ENCODE peak calls at places on chromosome 1, in four cellular contexts. I is occipital lobe, K is GM19239, Q is stromal cell of bone marrow. S is an unnamed sample.

GRCh38 chr1:178282949-178283367 is 189.1 kb downstream of the RASAL2 start:
- DNase-seq in K (no peak), I (no peak), Q (peak; percentile 47), S (no peak)

GRCh38 chr1:162009501-162010174 is 14.0 kb downstream of the OLFML2B start:
- DNase-seq in Q (no peak), I (no peak), K (no peak), S (no peak)

GRCh38 chr1:117120774-117121588 is 568 bp downstream of the TRIM45 start:
- DNase-seq in K (no peak), I (no peak), Q (no peak), S (no peak)

GRCh38 chr1:73626326-73626725 is 571.6 kb downstream of the LRRIQ3 start:
- DNase-seq in K (no peak), Q (no peak), I (no peak), S (no peak)

GRCh38 chr1:213761845-213762407 is 225.8 kb upstream of the PROX1 start:
- DNase-seq in K (no peak), Q (no peak), I (no peak), S (no peak)

GRCh38 chr1:220498188-220498587 is 29.7 kb upstream of the MARK1 start:
- DNase-seq in K (no peak), I (no peak), Q (peak; percentile 21), S (no peak)

GRCh38 chr1:44072204-44072603 is 40.9 kb upstream of the SLC6A9 start:
- DNase-seq in Q (peak; percentile 87), I (no peak), K (no peak), S (no peak)

GRCh38 chr1:16163882-16164820 is 8.3 kb upstream of the EPHA2 start:
- DNase-seq in Q (peak; percentile 94), I (no peak), K (no peak), S (no peak)

GRCh38 chr1:6625579-6626149 is 996 bp downstream of the THAP3 start:
- DNase-seq in Q (no peak), I (no peak), K (no peak), S (peak; percentile 54)

GRCh38 chr1:116270316-116271057 is 102.6 kb upstream of the ATP1A1 start:
- DNase-seq in Q (no peak), K (no peak), I (no peak), S (no peak)

GRCh38 chr1:161307230-161307768 is 2.5 kb downstream of the MPZ start:
- DNase-seq in I (no peak), K (no peak), Q (peak; percentile 37), S (no peak)

GRCh38 chr1:234372011-234372757 is 1.1 kb upstream of the COA6 start:
- DNase-seq in Q (no peak), I (no peak), K (no peak), S (no peak)

GRCh38 chr1:117681093-117681950 is 75.5 kb downstream of the TENT5C start:
- DNase-seq in K (no peak), Q (no peak), I (no peak), S (no peak)

GRCh38 chr1:26739251-26739914 is 43.6 kb downstream of the ARID1A start:
- DNase-seq in K (no peak), Q (no peak), I (no peak), S (no peak)

GRCh38 chr1:5526822-5527551 is 465.2 kb downstream of the NPHP4 start:
- DNase-seq in I (no peak), Q (no peak), K (no peak), S (no peak)

GRCh38 chr1:50305808-50306207 is 117.4 kb downstream of the DMRTA2 start:
- DNase-seq in I (no peak), K (no peak), Q (no peak), S (no peak)

GRCh38 chr1:94755675-94756074 is 64.5 kb upstream of the SLC44A3 start:
- DNase-seq in I (no peak), K (no peak), Q (peak; percentile 83), S (peak; percentile 42)

GRCh38 chr1:62306065-62306464 is 13.2 kb downstream of the KANK4 start:
- DNase-seq in I (no peak), K (no peak), Q (no peak), S (no peak)

GRCh38 chr1:89739844-89740216 is 81.0 kb upstream of the LRRC8D start:
- DNase-seq in I (no peak), Q (no peak), K (no peak), S (no peak)

GRCh38 chr1:200625381-200625824 is 4.9 kb upstream of the KIF14 start:
- DNase-seq in Q (peak; percentile 37), I (no peak), K (no peak), S (no peak)

GRCh38 chr1:208668991-208669390 is 424.8 kb upstream of the PLXNA2 start:
- DNase-seq in Q (no peak), I (no peak), K (no peak), S (no peak)

GRCh38 chr1:203624341-203624712 is 2.3 kb upstream of the ATP2B4 start:
- DNase-seq in I (no peak), K (no peak), Q (no peak), S (no peak)

GRCh38 chr1:27650527-27651175 is 15.7 kb upstream of the FGR start:
- DNase-seq in Q (no peak), I (no peak), K (no peak), S (no peak)

GRCh38 chr1:11719313-11720032 is 16.5 kb upstream of the AGTRAP start:
- DNase-seq in Q (no peak), K (peak; percentile 80), I (peak; percentile 63), S (peak; percentile 93)

GRCh38 chr1:244154882-244155531 is 103.9 kb downstream of the ZBTB18 start:
- DNase-seq in Q (no peak), I (peak; percentile 58), K (no peak), S (no peak)

GRCh38 chr1:160330119-160330518 is 12.9 kb downstream of the COPA start:
- DNase-seq in I (no peak), K (no peak), Q (no peak), S (no peak)

GRCh38 chr1:2606004-2606805 is 19.6 kb downstream of the PRXL2B start:
- DNase-seq in Q (no peak), I (no peak), K (no peak), S (peak; percentile 9)

GRCh38 chr1:185213086-185213485 is 56.1 kb downstream of the SWT1 start:
- DNase-seq in K (no peak), I (no peak), Q (no peak), S (no peak)

GRCh38 chr1:2856076-2856390 is 54.5 kb upstream of the TTC34 start:
- DNase-seq in K (no peak), Q (no peak), I (no peak), S (no peak)

GRCh38 chr1:11780380-11781147 is 18.6 kb downstream of the C1orf167 start:
- DNase-seq in Q (no peak), K (no peak), I (no peak), S (no peak)

GRCh38 chr1:212040629-212041028 is 5.1 kb downstream of the DTL start:
- DNase-seq in I (no peak), K (no peak), Q (no peak), S (no peak)

GRCh38 chr1:107135466-107135865 is 5.4 kb upstream of the NTNG1 start:
- DNase-seq in Q (no peak), I (no peak), K (no peak), S (peak; percentile 37)

GRCh38 chr1:218804014-218804785 is 369.5 kb upstream of the LYPLAL1 start:
- DNase-seq in Q (peak; percentile 75), K (no peak), I (no peak), S (no peak)

GRCh38 chr1:18542351-18542750 is 61.6 kb downstream of the KLHDC7A start:
- DNase-seq in K (no peak), I (no peak), Q (no peak), S (no peak)

GRCh38 chr1:53087332-53088285 is 25.6 kb downstream of the PODN start:
- DNase-seq in K (no peak), I (no peak), Q (no peak), S (no peak)

GRCh38 chr1:115089443-115090340 is at the start of gene TSPAN2:
- DNase-seq in Q (peak; percentile 25), K (no peak), I (no peak), S (peak; percentile 49)

GRCh38 chr1:93148001-93148400 is 32.2 kb downstream of the TMED5 start:
- DNase-seq in I (no peak), Q (peak; percentile 29), K (no peak), S (no peak)

GRCh38 chr1:3105167-3105863 is 36.3 kb downstream of the PRDM16 start:
- DNase-seq in Q (no peak), K (no peak), I (peak; percentile 18), S (no peak)

GRCh38 chr1:160625725-160626498 is 20.9 kb downstream of the SLAMF1 start:
- DNase-seq in K (no peak), I (no peak), Q (no peak), S (no peak)

S was measured in testis.